ENCODE peak calls at places on chromosomes 5 and 9, in nine cellular contexts. L is cardiac muscle cell; Z is left ventricle myocardium inferior; P is PC-9; O is stomach; C is tibial artery; N is naive thymus-derived CD4-positive, alpha-beta T cell; J is transverse colon; S is suprapubic skin. Y is an unnamed sample.
A peak's percentile ranks its signal among the peaks of the same experiment; 100 is the strongest.

GRCh38 chr5:139882961-139883539 is 87.4 kb downstream of the PSD2 start:
- DNase-seq in S (no peak), P (no peak), Z (no peak), O (no peak), C (no peak), N (no peak), J (no peak), L (no peak), Y (peak; percentile 42)

GRCh38 chr5:141647851-141648250 is 3.4 kb downstream of the FCHSD1 start:
- DNase-seq in C (no peak), J (no peak), O (no peak), N (no peak), L (no peak), Z (no peak), S (no peak), P (no peak), Y (no peak)

GRCh38 chr5:157306690-157307089 is 40.8 kb downstream of the CYFIP2 start:
- DNase-seq in Z (no peak), L (no peak), O (no peak), N (peak; percentile 52), C (no peak), J (no peak), S (no peak), P (no peak), Y (no peak)

GRCh38 chr5:144915452-144915851 is 744.8 kb downstream of the KCTD16 start:
- DNase-seq in C (no peak), P (no peak), Z (no peak), L (no peak), S (no peak), O (no peak), J (no peak), N (no peak), Y (no peak)

GRCh38 chr9:90007516-90008430 is 403.0 kb downstream of the GADD45G start:
- DNase-seq in P (no peak), O (no peak), J (no peak), N (no peak), S (peak; percentile 45), L (peak; percentile 71), C (no peak), Z (no peak), Y (peak; percentile 61)

GRCh38 chr5:31824886-31825774 is 186.2 kb downstream of the PDZD2 start:
- DNase-seq in Z (no peak), S (no peak), N (peak; percentile 69), L (peak; percentile 79), C (peak; percentile 46), J (peak; percentile 21), O (peak; percentile 50), P (peak; percentile 53), Y (peak; percentile 61)

GRCh38 chr5:6377582-6378127 is 692 bp downstream of the MED10 start:
- DNase-seq in P (no peak), N (peak; percentile 9), O (no peak), L (peak; percentile 3), S (no peak), J (no peak), C (no peak), Z (no peak), Y (no peak)

GRCh38 chr5:61731267-61731945 is 399.3 kb downstream of the ZSWIM6 start:
- DNase-seq in L (no peak), J (no peak), Z (no peak), P (no peak), N (no peak), C (no peak), O (no peak), S (no peak), Y (no peak)

GRCh38 chr9:132901859-132902831 is 23.4 kb downstream of the SPACA9 start:
- DNase-seq in S (no peak), N (peak; percentile 80), P (peak; percentile 78), Z (peak; percentile 35), J (peak; percentile 67), L (peak; percentile 87), O (peak; percentile 70), C (peak; percentile 57), Y (peak; percentile 95)

GRCh38 chr9:108125541-108125940 is 636.0 kb upstream of the KLF4 start:
- DNase-seq in L (no peak), C (peak; percentile 23), N (no peak), Z (no peak), S (no peak), P (no peak), J (no peak), O (no peak), Y (no peak)

GRCh38 chr5:124193371-124193789 is 553.1 kb downstream of the ZNF608 start:
- DNase-seq in P (no peak), L (peak; percentile 77), Z (no peak), O (no peak), C (no peak), J (no peak), S (no peak), N (no peak), Y (peak; percentile 76)

GRCh38 chr9:128216781-128217553 is 13.8 kb downstream of the DNM1 start:
- DNase-seq in Z (no peak), J (no peak), P (no peak), C (no peak), S (no peak), O (no peak), L (no peak), N (no peak), Y (no peak)

GRCh38 chr9:80127920-80128319 is 556.2 kb downstream of the TLE4 start:
- DNase-seq in S (no peak), L (no peak), P (no peak), O (no peak), Z (no peak), J (no peak), N (no peak), C (no peak), Y (no peak)

GRCh38 chr9:37999501-38000189 is 69.4 kb downstream of the SHB start:
- DNase-seq in C (no peak), Z (no peak), N (no peak), L (no peak), S (no peak), O (no peak), P (no peak), J (no peak), Y (peak; percentile 80)

GRCh38 chr5:429453-430188 is 13.4 kb upstream of the EXOC3 start:
- DNase-seq in O (peak; percentile 23), N (no peak), J (peak; percentile 44), L (peak; percentile 66), C (peak; percentile 19), Z (no peak), S (no peak), P (no peak), Y (peak; percentile 64)

GRCh38 chr5:55344392-55344992 is 36.7 kb downstream of the MTREX start:
- DNase-seq in L (peak; percentile 80), S (no peak), P (peak; percentile 51), J (peak; percentile 66), O (peak; percentile 66), C (peak; percentile 81), N (peak; percentile 45), Z (peak; percentile 34), Y (peak; percentile 46)

GRCh38 chr9:38713426-38713825 is 6.5 kb downstream of the FAM240B start:
- DNase-seq in Z (no peak), P (no peak), J (no peak), S (no peak), C (no peak), N (no peak), O (no peak), L (peak; percentile 97), Y (peak; percentile 79)

GRCh38 chr5:130267926-130268325 is 363.7 kb downstream of the CHSY3 start:
- DNase-seq in L (no peak), C (no peak), P (no peak), J (no peak), O (no peak), N (no peak), S (no peak), Z (no peak), Y (no peak)

GRCh38 chr9:94639045-94639995 is at the start of gene FBP1:
- DNase-seq in Z (peak; percentile 41), J (peak; percentile 77), S (no peak), O (peak; percentile 64), N (peak; percentile 31), C (peak; percentile 51), P (peak; percentile 44), L (peak; percentile 28), Y (peak; percentile 23)

GRCh38 chr5:135312255-135312935 is 86.6 kb downstream of the MACROH2A1 start:
- DNase-seq in L (no peak), C (no peak), N (no peak), S (no peak), P (no peak), O (no peak), J (no peak), Z (no peak), Y (no peak)

GRCh38 chr5:147437161-147437596 is 72.7 kb downstream of the DPYSL3 start:
- DNase-seq in J (no peak), C (no peak), S (no peak), O (no peak), N (no peak), L (peak; percentile 55), P (no peak), Z (no peak), Y (no peak)

DNA sequence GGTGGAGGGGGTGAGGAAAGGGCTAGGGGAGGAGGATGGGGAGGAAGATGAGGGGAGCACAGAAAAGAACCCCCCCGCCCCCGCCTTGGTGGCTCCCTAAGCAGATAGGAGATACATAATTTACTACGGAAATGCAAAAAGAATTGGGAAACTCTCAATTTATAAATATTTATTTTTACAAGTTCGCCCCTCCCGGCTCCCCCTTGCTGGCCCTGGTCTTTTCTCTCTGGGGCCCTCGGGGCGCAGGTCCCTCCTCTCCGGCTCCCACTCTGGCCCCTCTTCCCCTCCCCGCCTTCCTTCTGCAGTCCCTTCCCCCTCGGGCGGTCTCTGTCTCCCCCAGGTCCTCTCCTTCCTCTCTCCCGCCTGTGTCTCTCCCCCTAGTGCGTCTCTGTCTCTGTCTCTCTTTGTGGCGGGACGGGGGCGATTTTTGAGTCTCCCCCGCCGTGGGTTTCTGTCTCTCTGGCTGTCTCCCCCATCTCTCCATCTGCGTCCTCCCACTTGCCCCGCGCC is 173.6 kb upstream of the IER5L start:
- DNase-seq in N (no peak), S (no peak), O (no peak), P (no peak), Z (no peak), C (no peak), J (no peak), L (peak; percentile 44), Y (no peak)
- H3K27ac ChIP-seq in N (no peak overlapping the region), S (peak overlapping the region; percentile 3), O (peak overlapping the region; percentile 48), P (no peak overlapping the region), Z (peak overlapping the region; percentile 69), C (peak overlapping the region; percentile 62), J (peak overlapping the region; percentile 78), L (no peak overlapping the region), Y (peak overlapping the region; percentile 35)

GRCh38 chr9:81685763-81686613 is 3.4 kb downstream of the TLE1 start:
- DNase-seq in P (peak; percentile 13), N (no peak), S (no peak), O (no peak), C (no peak), Z (no peak), J (no peak), L (peak; percentile 65), Y (no peak)
- H3K27ac ChIP-seq in P (peak overlapping the region; percentile 58), N (no peak overlapping the region), S (no peak overlapping the region), O (peak overlapping the region; percentile 58), C (no peak overlapping the region), Z (no peak overlapping the region), J (peak overlapping the region; percentile 92), L (no peak overlapping the region), Y (no peak overlapping the region)

GRCh38 chr5:43312699-43313034 is 545 bp downstream of the HMGCS1 start:
- DNase-seq in C (no peak), L (no peak), J (no peak), O (no peak), P (no peak), N (no peak), S (no peak), Z (no peak), Y (peak; percentile 34)
- H3K27ac ChIP-seq in C (peak overlapping the region; percentile 89), L (peak overlapping the region; percentile 91), J (peak overlapping the region; percentile 90), O (peak overlapping the region; percentile 87), P (peak overlapping the region; percentile 73), N (peak overlapping the region; percentile 95), S (peak overlapping the region; percentile 94), Z (peak overlapping the region; percentile 93), Y (peak overlapping the region; percentile 93)

GRCh38 chr9:136625101-136626065 is 37.3 kb upstream of the EGFL7 start:
- DNase-seq in P (peak; percentile 75), L (peak; percentile 88), J (peak; percentile 91), Z (peak; percentile 93), S (no peak), O (peak; percentile 92), N (no peak), C (peak; percentile 81), Y (peak; percentile 88)
- H3K27ac ChIP-seq in P (no peak overlapping the region), L (peak overlapping the region; percentile 83), J (peak overlapping the region; percentile 14), Z (peak overlapping the region; percentile 77), S (no peak overlapping the region), O (peak overlapping the region; percentile 55), N (no peak overlapping the region), C (peak overlapping the region; percentile 77), Y (peak overlapping the region; percentile 100)